ENCODE peak calls at places on chromosomes 4 and X, in six cellular contexts. Q is neural progenitor cell, Y is PC-3, Z is SK-N-SH, O is MM.1S, P is HCT116. H is an unnamed sample.

GRCh38 chrX:30373479-30373878 is 64.3 kb upstream of the NR0B1 start:
- DNase-seq in O (no peak), Y (no peak), Q (no peak), P (no peak), Z (no peak), H (no peak)

GRCh38 chrX:10414872-10415703 is 205.3 kb downstream of the MID1 start:
- DNase-seq in O (no peak), Q (no peak), P (no peak), Y (peak), Z (no peak), H (peak)

GRCh38 chrX:71098302-71098701 is 2.7 kb downstream of the FOXO4 start:
- DNase-seq in Q (no peak), Y (peak), O (peak), Z (peak), P (peak), H (peak)

GRCh38 chr4:21948347-21949072 is at the start of gene KCNIP4:
- DNase-seq in Z (peak), P (no peak), Y (no peak), O (peak), Q (peak), H (peak)

GRCh38 chr4:41358626-41359025 is 101.9 kb downstream of the UCHL1 start:
- DNase-seq in O (no peak), Q (no peak), P (no peak), Y (no peak), Z (peak), H (peak)

GRCh38 chrX:30060718-30061117 is 154.6 kb upstream of the MAGEB2 start:
- DNase-seq in Q (peak), O (no peak), Z (peak), Y (peak), P (peak), H (peak)

GRCh38 chrX:154006965-154007364 is 12.7 kb downstream of the IRAK1 start:
- DNase-seq in P (no peak), Q (no peak), O (no peak), Z (no peak), Y (no peak), H (no peak)

GRCh38 chr4:115234405-115235093 is 121.1 kb upstream of the NDST4 start:
- DNase-seq in Q (peak), Y (peak), O (peak), P (peak), Z (peak), H (peak)

GRCh38 chr4:112416464-112416863 is 99.5 kb downstream of the NEUROG2 start:
- DNase-seq in Q (no peak), Y (peak), P (no peak), O (no peak), Z (no peak), H (no peak)

GRCh38 chrX:39619182-39620009 is 478.4 kb downstream of the BCOR start:
- DNase-seq in Z (peak), Y (peak), P (no peak), O (no peak), Q (no peak), H (no peak)

GRCh38 chrX:86369847-86370630 is 221.8 kb downstream of the DACH2 start:
- DNase-seq in P (no peak), O (no peak), Q (no peak), Z (no peak), Y (peak), H (no peak)

GRCh38 chr4:135249006-135249405 is 1047.4 kb upstream of the PABPC4L start:
- DNase-seq in Z (no peak), Y (no peak), P (no peak), Q (peak), O (no peak), H (no peak)

GRCh38 chr4:1543561-1543960 is 137.3 kb upstream of the NKX1-1 start:
- DNase-seq in O (no peak), Q (no peak), Z (no peak), P (no peak), Y (no peak), H (no peak)
- H3K9ac ChIP-seq in O (no peak), Q (no peak), Z (no peak), P (no peak), Y (no peak), H (no peak)

GRCh38 chr4:132180020-132180427 is 969.1 kb upstream of the PCDH10 start:
- DNase-seq in Y (peak), Z (no peak), P (no peak), O (no peak), Q (no peak), H (no peak)
- TF ChIP-seq EZH2phosphoT487 in Y (no peak), Z (no peak), P (no peak), O (no peak), Q (no peak), H (no peak)

GRCh38 chr4:100299441-100299840 is 109.2 kb upstream of the DDIT4L start:
- DNase-seq in P (peak), Y (no peak), O (no peak), Q (no peak), Z (no peak), H (peak)
- H2AFZ ChIP-seq in P (peak), Y (peak), O (no peak), Q (no peak), Z (peak), H (peak)

GRCh38 chr4:36222702-36223101 is 21.6 kb downstream of the ARAP2 start:
- DNase-seq in P (no peak), O (no peak), Q (no peak), Z (no peak), Y (peak), H (no peak)

GRCh38 chr4:36224969-36225903 is 19.1 kb downstream of the ARAP2 start:
- DNase-seq in Q (no peak), Y (peak), O (no peak), Z (no peak), P (no peak), H (no peak)

GRCh38 chr4:36215627-36216026 is 28.7 kb downstream of the ARAP2 start:
- DNase-seq in Z (no peak), Q (no peak), Y (no peak), O (no peak), P (no peak), H (no peak)

GRCh38 chr4:36218121-36218520 is 26.2 kb downstream of the ARAP2 start:
- DNase-seq in P (no peak), Y (no peak), Z (no peak), O (no peak), Q (no peak), H (no peak)

GRCh38 chr4:36220776-36221175 is 23.5 kb downstream of the ARAP2 start:
- DNase-seq in Z (no peak), Y (no peak), O (no peak), Q (no peak), P (no peak), H (no peak)
- H3K9ac ChIP-seq in Z (no peak), Y (no peak), O (no peak), Q (no peak), P (no peak), H (no peak)

GRCh38 chrX:1242901-1243402 is 25.7 kb upstream of the CSF2RA start:
- DNase-seq in O (no peak), P (no peak), Y (peak), Z (no peak), Q (no peak), H (no peak)
- TF ChIP-seq EZH2phosphoT487 in O (no peak), P (no peak), Y (no peak), Z (no peak), Q (no peak), H (no peak)

DNA sequence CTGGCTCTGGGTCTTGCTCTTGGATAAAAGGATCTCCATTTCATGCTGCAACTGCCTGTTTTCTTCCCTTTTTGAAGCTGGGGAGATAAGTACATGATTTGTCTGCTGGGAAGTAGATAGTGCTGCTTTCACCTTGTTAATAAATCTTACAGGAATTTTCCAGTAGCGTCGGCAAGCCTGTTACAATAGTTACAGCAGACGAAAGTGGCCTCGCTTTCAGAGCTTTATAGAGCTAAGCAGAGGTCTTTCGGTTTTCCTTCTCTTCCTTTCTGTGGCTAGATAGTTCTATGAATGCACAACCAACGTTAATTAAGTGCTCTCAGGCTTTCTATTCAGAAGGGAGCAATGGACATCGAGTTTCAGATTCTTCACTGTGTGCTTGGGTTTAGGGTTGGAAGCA is 237.7 kb downstream of the ARHGAP10 start:
- DNase-seq in Q (no peak), P (no peak), O (no peak), Z (peak), Y (no peak), H (no peak)
- H2AFZ ChIP-seq in Q (no peak), P (no peak), O (no peak), Z (no peak), Y (no peak), H (no peak)

GRCh38 chr4:171162478-171162877 is 650.7 kb upstream of the GALNTL6 start:
- DNase-seq in Q (no peak), Y (no peak), Z (no peak), P (no peak), O (no peak), H (no peak)
- H3K9ac ChIP-seq in Q (no peak), Y (no peak), Z (no peak), P (no peak), O (no peak), H (no peak)

GRCh38 chr4:102638621-102639020 is 122.1 kb downstream of the MANBA start:
- DNase-seq in P (no peak), Y (no peak), Z (no peak), O (no peak), Q (no peak), H (no peak)

GRCh38 chr4:102641796-102642195 is 119.0 kb downstream of the MANBA start:
- DNase-seq in P (no peak), O (no peak), Y (no peak), Z (no peak), Q (no peak), H (no peak)

GRCh38 chr4:102639602-102640001 is 121.2 kb downstream of the MANBA start:
- DNase-seq in P (no peak), Y (no peak), Q (no peak), O (no peak), Z (no peak), H (no peak)

GRCh38 chr4:102642571-102643298 is 118.0 kb downstream of the MANBA start:
- DNase-seq in Y (no peak), Q (no peak), P (no peak), Z (no peak), O (no peak), H (peak)

DNA sequence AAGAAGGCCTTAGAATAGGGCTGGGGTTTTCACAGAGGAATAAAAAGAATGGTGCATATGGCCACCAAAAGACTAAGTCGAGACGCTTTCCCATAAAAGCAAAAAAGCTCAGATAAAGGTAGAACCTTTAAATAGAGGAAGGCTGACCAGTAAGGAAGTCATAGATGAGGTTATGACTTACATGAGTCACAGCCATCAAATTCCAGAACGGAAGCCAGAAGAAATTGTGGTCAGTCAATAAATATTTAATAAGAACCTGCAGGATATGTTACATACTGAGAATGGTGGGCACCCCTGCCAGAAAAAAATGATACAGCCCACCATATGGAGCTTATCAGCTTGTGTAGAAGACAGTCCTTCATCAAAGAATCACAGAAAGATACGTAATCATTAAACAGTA is 120.1 kb downstream of the MANBA start:
- DNase-seq in O (no peak), Q (no peak), P (no peak), Z (no peak), Y (peak), H (peak)
- TF ChIP-seq EZH2phosphoT487 in O (no peak), Q (no peak), P (no peak), Z (no peak), Y (no peak), H (no peak)

GRCh38 chr4:83110222-83110945 is 4.1 kb downstream of the PLAC8 start:
- DNase-seq in Y (peak), Z (peak), Q (peak), P (peak), O (peak), H (peak)

GRCh38 chr4:83112678-83113428 is 1.7 kb downstream of the PLAC8 start:
- DNase-seq in Q (no peak), Y (no peak), P (no peak), Z (no peak), O (peak), H (peak)

GRCh38 chr4:83109480-83110221 is 4.9 kb downstream of the PLAC8 start:
- DNase-seq in Z (peak), Q (peak), O (peak), P (no peak), Y (peak), H (peak)

GRCh38 chr4:83112239-83112638 is 2.3 kb downstream of the PLAC8 start:
- DNase-seq in P (no peak), Z (no peak), Y (no peak), Q (no peak), O (peak), H (no peak)

GRCh38 chr4:83110970-83111369 is 3.6 kb downstream of the PLAC8 start:
- DNase-seq in Z (no peak), P (no peak), Y (no peak), Q (no peak), O (no peak), H (no peak)
- H2AFZ ChIP-seq in Z (peak), P (peak), Y (peak), Q (peak), O (peak), H (peak)

GRCh38 chr4:153535735-153536494 is 69.8 kb downstream of the TMEM131L start:
- DNase-seq in Y (no peak), Z (no peak), P (no peak), Q (peak), O (no peak), H (peak)
- H3K9ac ChIP-seq in Y (no peak), Z (no peak), P (no peak), Q (no peak), O (no peak), H (peak)